ENCODE peak calls at places on chromosomes 1 and 21, in four cellular contexts. F is AG09309, V is pancreas, L is astrocyte of the cerebellum. J is an unnamed sample.

GRCh38 chr1:26066857-26067256 is 573 bp downstream of the TRIM63 start:
- DNase-seq in F (no peak), L (no peak), V (no peak), J (no peak)

GRCh38 chr1:7281821-7282220 is 489.3 kb upstream of the VAMP3 start:
- DNase-seq in L (peak), F (peak), V (no peak), J (no peak)

GRCh38 chr1:235708390-235708962 is 58.9 kb upstream of the GNG4 start:
- DNase-seq in L (peak), F (peak), V (no peak), J (no peak)

GRCh38 chr1:3453203-3453761 is 1.2 kb upstream of the ARHGEF16 start:
- DNase-seq in V (peak), L (no peak), F (peak), J (no peak)

GRCh38 chr1:220818421-220819173 is 31.9 kb downstream of the MTARC1 start:
- DNase-seq in F (peak), L (peak), V (no peak), J (no peak)

GRCh38 chr1:20233394-20233793 is 47.1 kb upstream of the PLA2G2C start:
- DNase-seq in L (no peak), V (no peak), F (no peak), J (no peak)

GRCh38 chr1:22916469-22916817 is 56.2 kb downstream of the LACTBL1 start:
- DNase-seq in F (no peak), V (no peak), L (no peak), J (no peak)

GRCh38 chr1:153791856-153792253 is 16.6 kb downstream of the SLC27A3 start:
- DNase-seq in V (no peak), L (no peak), F (peak), J (no peak)

GRCh38 chr1:116833655-116834054 is 76.1 kb upstream of the PTGFRN start:
- DNase-seq in V (no peak), L (no peak), F (no peak), J (no peak)

GRCh38 chr1:2508751-2509150 is 17.6 kb downstream of the PANK4 start:
- DNase-seq in L (no peak), F (no peak), V (no peak), J (no peak)

GRCh38 chr1:80244366-80244765 is 1237.8 kb upstream of the ADGRL4 start:
- DNase-seq in L (no peak), V (no peak), F (no peak), J (no peak)

GRCh38 chr21:16216595-16216994 is 486.8 kb downstream of the USP25 start:
- DNase-seq in F (no peak), V (no peak), L (no peak), J (no peak)

GRCh38 chr21:16213518-16213917 is 483.7 kb downstream of the USP25 start:
- DNase-seq in L (no peak), F (no peak), V (no peak), J (no peak)

GRCh38 chr21:16215193-16215592 is 485.4 kb downstream of the USP25 start:
- DNase-seq in L (no peak), V (no peak), F (no peak), J (no peak)

GRCh38 chr21:16211339-16212303 is 481.8 kb downstream of the USP25 start:
- DNase-seq in L (no peak), V (no peak), F (no peak), J (peak)
- H3K4me3 ChIP-seq in L (no peak), V (no peak), F (no peak), J (peak)

DNA sequence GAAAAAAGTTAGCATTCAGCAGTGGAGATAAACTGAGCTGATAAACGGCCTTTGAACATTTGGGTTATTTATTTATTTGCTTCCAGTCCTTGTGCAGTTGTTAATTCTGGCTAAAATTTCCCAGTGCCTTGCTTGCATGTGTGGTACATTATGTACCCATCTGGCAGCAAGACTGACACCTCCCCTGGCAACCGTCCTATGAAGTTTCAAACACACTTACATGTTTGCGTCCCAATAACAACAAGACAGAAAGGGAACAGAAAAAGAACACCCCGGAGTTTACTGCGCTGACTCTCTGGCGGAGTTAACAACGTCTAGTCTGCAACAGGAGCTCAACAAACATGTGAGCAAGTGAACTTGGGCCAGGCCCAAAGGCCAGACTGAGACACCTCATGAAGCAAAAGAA is 33.6 kb downstream of the TRABD2B start:
- DNase-seq in F (no peak), V (peak), L (no peak), J (peak)
- H3K4me3 ChIP-seq in F (no peak), V (no peak), L (no peak), J (no peak)

GRCh38 chr21:37338671-37339526 is 27.7 kb upstream of the DYRK1A start:
- DNase-seq in L (peak), F (peak), V (no peak), J (no peak)
- H3K4me3 ChIP-seq in L (no peak), F (no peak), V (no peak), J (no peak)

GRCh38 chr1:39954870-39955546 is at the start of gene MFSD2A:
- DNase-seq in V (peak), F (peak), L (peak), J (peak)

GRCh38 chr1:39951951-39952350 is 3.0 kb upstream of the MFSD2A start:
- DNase-seq in L (no peak), V (no peak), F (no peak), J (no peak)

GRCh38 chr1:39952359-39953110 is 2.4 kb upstream of the MFSD2A start:
- DNase-seq in L (no peak), F (no peak), V (no peak), J (no peak)

GRCh38 chr1:39955547-39956539 is 898 bp downstream of the MFSD2A start:
- DNase-seq in L (no peak), V (no peak), F (no peak), J (no peak)

GRCh38 chr1:39954261-39954869 is 580 bp upstream of the MFSD2A start:
- DNase-seq in V (no peak), F (no peak), L (no peak), J (no peak)
- H3K4me3 ChIP-seq in V (no peak), F (peak), L (peak), J (peak)

GRCh38 chr1:240465531-240465940 is 146.4 kb downstream of the GREM2 start:
- DNase-seq in F (no peak), V (no peak), L (no peak), J (no peak)
- H3K4me3 ChIP-seq in F (no peak), V (no peak), L (no peak), J (no peak)

DNA sequence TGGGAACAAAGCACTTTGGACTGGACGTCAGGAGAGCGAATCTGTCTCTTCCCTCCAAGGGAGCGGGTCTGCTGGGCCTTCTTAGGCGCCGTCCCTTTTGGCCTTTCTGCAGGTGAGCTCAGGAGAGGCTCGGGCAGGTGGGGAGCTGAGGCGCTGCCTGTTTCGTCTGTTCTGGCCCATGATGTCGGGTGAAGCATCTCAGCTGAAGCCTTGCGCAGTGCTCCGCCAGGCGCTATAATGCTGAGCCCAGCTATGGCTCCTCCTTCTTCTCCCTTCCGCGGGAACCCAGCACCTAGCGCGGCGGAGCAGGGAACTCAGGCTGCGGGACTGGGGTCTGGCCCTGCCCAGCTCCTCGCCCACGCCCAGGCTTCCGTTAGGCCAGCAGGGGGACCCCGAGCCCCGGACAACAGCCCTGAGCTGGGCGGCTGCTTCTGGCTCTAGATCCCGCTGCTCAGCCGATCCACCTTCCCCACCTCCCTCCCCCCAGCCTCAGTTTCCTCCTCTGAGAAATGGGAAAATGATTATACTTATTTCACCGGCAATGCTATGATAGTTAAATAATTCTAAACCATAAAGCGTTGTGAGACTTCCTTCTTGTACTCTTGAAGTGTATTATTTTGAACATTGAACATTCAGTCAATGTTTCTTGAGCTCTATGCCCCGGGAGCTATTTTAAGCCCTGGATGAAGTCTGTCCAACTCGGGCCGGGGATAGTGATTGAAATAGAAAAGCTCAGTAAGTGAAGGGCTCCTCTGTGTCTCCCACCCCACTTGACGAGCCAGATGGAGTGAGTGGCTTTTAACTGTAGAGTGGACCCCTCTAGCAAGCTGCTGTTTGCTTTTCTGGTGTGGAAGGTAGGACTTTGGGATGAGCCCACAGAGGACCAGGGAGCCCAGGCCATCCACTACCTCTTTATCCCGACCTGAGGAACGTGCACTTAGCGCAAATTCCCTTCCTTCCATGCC is 9.6 kb upstream of the ADORA1 start:
- DNase-seq in F (no peak), L (peak), V (peak), J (no peak)
- H3K4me3 ChIP-seq in F (no peak), L (no peak), V (no peak), J (no peak)

DNA sequence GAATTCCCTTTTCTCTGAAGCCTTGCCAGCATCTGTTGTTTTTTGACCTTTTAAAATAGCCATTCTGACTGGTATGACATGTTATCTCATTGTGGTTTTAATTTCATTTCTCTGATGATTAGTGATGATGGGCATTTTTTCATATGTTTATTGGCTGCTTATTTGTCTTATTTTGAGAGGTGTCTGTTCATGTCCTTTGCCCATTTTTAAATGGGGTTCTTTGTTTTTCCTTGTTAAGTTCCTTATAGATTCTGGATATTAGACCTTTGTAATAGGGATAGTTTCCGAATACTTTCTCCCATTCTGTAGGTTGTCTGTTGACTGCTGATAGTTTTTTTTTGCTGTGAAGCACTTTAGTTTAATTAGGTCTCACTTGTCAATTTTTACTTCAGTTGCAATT is 54.0 kb upstream of the C1orf185 start:
- DNase-seq in V (no peak), L (no peak), F (no peak), J (no peak)
- H3K4me3 ChIP-seq in V (no peak), L (no peak), F (no peak), J (no peak)

GRCh38 chr1:182601926-182602325 is 2.3 kb downstream of the RGS16 start:
- DNase-seq in V (no peak), F (no peak), L (no peak), J (no peak)
- H3K4me3 ChIP-seq in V (no peak), F (no peak), L (no peak), J (no peak)

GRCh38 chr1:78619029-78619428 is 1.2 kb upstream of the IFI44L start:
- DNase-seq in V (no peak), L (no peak), F (no peak), J (no peak)
- H3K4me3 ChIP-seq in V (no peak), L (no peak), F (no peak), J (no peak)

J was measured in LNCaP clone FGC.